ENCODE peak calls at places on chromosomes 1 and 21, in nine cellular contexts. One of them, this sample, is unnamed.

GRCh38 chr1:10337436-10337835 is 61.4 kb upstream of the PGD start:
- DNase-seq in uterus: no peak
- DNase-seq in CD4-positive, alpha-beta T cell: no peak
- DNase-seq in fibroblast of mammary gland: no peak
- DNase-seq in esophagus muscularis mucosa: no peak
- DNase-seq in ovary: no peak
- DNase-seq in progenitor cell of endocrine pancreas: no peak
- DNase-seq in endothelial cell: no peak
- DNase-seq in WTC11: no peak
- DNase-seq in this sample: no peak

GRCh38 chr1:5730272-5731109 is 261.7 kb downstream of the NPHP4 start:
- DNase-seq in uterus: no peak
- DNase-seq in CD4-positive, alpha-beta T cell: no peak
- DNase-seq in fibroblast of mammary gland: no peak
- DNase-seq in esophagus muscularis mucosa: no peak
- DNase-seq in ovary: no peak
- DNase-seq in progenitor cell of endocrine pancreas: no peak
- DNase-seq in endothelial cell: no peak
- DNase-seq in WTC11: peak; percentile 2
- DNase-seq in this sample: no peak

GRCh38 chr1:224266105-224266935 is 63.7 kb downstream of the NVL start:
- DNase-seq in uterus: no peak
- DNase-seq in CD4-positive, alpha-beta T cell: no peak
- DNase-seq in fibroblast of mammary gland: no peak
- DNase-seq in esophagus muscularis mucosa: peak; percentile 74
- DNase-seq in ovary: no peak
- DNase-seq in progenitor cell of endocrine pancreas: no peak
- DNase-seq in endothelial cell: no peak
- DNase-seq in WTC11: no peak
- DNase-seq in this sample: no peak

GRCh38 chr1:150256549-150257341 is 829 bp upstream of the CA14 start:
- DNase-seq in uterus: no peak
- DNase-seq in CD4-positive, alpha-beta T cell: no peak
- DNase-seq in fibroblast of mammary gland: no peak
- DNase-seq in esophagus muscularis mucosa: no peak
- DNase-seq in ovary: no peak
- DNase-seq in progenitor cell of endocrine pancreas: no peak
- DNase-seq in endothelial cell: peak; percentile 33
- DNase-seq in WTC11: peak; percentile 53
- DNase-seq in this sample: no peak

GRCh38 chr1:11059166-11059989 is 440 bp downstream of the SRM start:
- DNase-seq in uterus: no peak
- DNase-seq in CD4-positive, alpha-beta T cell: no peak
- DNase-seq in fibroblast of mammary gland: no peak
- DNase-seq in esophagus muscularis mucosa: no peak
- DNase-seq in ovary: no peak
- DNase-seq in progenitor cell of endocrine pancreas: peak; percentile 39
- DNase-seq in endothelial cell: no peak
- DNase-seq in WTC11: no peak
- DNase-seq in this sample: no peak

GRCh38 chr1:202323731-202324130 is 18.0 kb downstream of the UBE2T start:
- DNase-seq in uterus: no peak
- DNase-seq in CD4-positive, alpha-beta T cell: no peak
- DNase-seq in fibroblast of mammary gland: no peak
- DNase-seq in esophagus muscularis mucosa: no peak
- DNase-seq in ovary: no peak
- DNase-seq in progenitor cell of endocrine pancreas: no peak
- DNase-seq in endothelial cell: no peak
- DNase-seq in WTC11: no peak
- DNase-seq in this sample: no peak

GRCh38 chr1:201896951-201897391 is 8.3 kb downstream of the SHISA4 start:
- DNase-seq in uterus: peak; percentile 83
- DNase-seq in CD4-positive, alpha-beta T cell: no peak
- DNase-seq in fibroblast of mammary gland: peak; percentile 69
- DNase-seq in esophagus muscularis mucosa: no peak
- DNase-seq in ovary: no peak
- DNase-seq in progenitor cell of endocrine pancreas: no peak
- DNase-seq in endothelial cell: no peak
- DNase-seq in WTC11: no peak
- DNase-seq in this sample: no peak

GRCh38 chr21:35882791-35883240 is 177.5 kb downstream of the SETD4 start:
- DNase-seq in uterus: no peak
- DNase-seq in CD4-positive, alpha-beta T cell: no peak
- DNase-seq in fibroblast of mammary gland: peak; percentile 65
- DNase-seq in esophagus muscularis mucosa: no peak
- DNase-seq in ovary: no peak
- DNase-seq in progenitor cell of endocrine pancreas: no peak
- DNase-seq in endothelial cell: no peak
- DNase-seq in WTC11: no peak
- DNase-seq in this sample: peak; percentile 3

GRCh38 chr1:170145691-170146676 is at the start of gene NTMT2:
- DNase-seq in uterus: no peak
- DNase-seq in CD4-positive, alpha-beta T cell: no peak
- DNase-seq in fibroblast of mammary gland: no peak
- DNase-seq in esophagus muscularis mucosa: no peak
- DNase-seq in ovary: no peak
- DNase-seq in progenitor cell of endocrine pancreas: no peak
- DNase-seq in endothelial cell: no peak
- DNase-seq in WTC11: peak; percentile 63
- DNase-seq in this sample: no peak

DNA sequence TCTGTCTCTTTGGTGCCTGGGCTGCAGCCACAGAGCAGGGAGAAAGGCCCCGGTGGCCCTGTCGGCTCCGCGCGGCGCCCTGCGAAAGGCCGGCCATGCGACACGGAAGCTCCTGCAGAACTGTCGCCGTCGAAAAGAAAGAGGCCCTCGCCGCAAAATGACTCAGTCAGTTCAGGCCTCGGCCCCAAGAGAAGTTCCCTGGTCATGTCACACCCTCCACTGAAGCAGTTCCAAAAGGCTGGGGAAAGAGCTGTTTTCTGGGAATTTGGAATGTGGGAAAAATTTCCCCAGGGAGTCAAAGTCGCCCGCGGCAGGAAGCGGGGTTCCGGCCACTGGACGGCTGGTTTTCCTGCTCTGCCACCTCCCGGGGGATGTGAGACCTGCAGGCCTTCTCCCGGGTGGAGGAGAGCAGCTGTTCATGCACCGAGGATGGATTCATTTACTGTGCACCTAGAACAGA is 115.8 kb upstream of the ZNF678 start:
- DNase-seq in uterus: no peak
- DNase-seq in CD4-positive, alpha-beta T cell: no peak
- DNase-seq in fibroblast of mammary gland: no peak
- DNase-seq in esophagus muscularis mucosa: no peak
- DNase-seq in ovary: peak; percentile 34
- DNase-seq in progenitor cell of endocrine pancreas: peak; percentile 36
- DNase-seq in endothelial cell: peak; percentile 66
- DNase-seq in WTC11: peak; percentile 70
- DNase-seq in this sample: peak; percentile 5
- TF ChIP-seq CTCF in uterus: peak; percentile 36
- TF ChIP-seq CTCF in CD4-positive, alpha-beta T cell: no peak
- TF ChIP-seq CTCF in fibroblast of mammary gland: peak; percentile 29
- TF ChIP-seq CTCF in esophagus muscularis mucosa: peak; percentile 44
- TF ChIP-seq CTCF in ovary: peak; percentile 16
- TF ChIP-seq CTCF in progenitor cell of endocrine pancreas: peak; percentile 55
- TF ChIP-seq CTCF in endothelial cell: peak; percentile 30
- TF ChIP-seq CTCF in WTC11: peak; percentile 40
- TF ChIP-seq CTCF in this sample: peak; percentile 70

DNA sequence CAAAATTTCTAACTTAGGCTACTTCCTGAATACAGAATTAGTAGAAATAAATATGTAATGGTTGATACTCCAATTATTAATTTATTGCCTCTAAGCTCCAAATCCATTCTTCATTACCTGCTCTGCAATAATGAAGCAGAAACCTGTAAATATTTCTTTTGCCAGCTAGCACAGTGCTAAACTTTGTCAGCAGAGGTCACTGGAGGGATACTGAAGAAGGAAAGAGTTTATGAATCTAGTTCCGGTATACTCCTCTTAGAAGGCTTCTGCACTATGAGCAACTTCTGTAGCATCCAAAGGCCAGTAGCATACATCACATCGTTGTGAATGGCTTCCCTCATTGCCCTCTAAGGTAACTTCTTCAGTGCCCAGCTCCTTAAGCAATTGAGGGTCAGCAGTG is 81.0 kb upstream of the LHX8 start:
- DNase-seq in uterus: no peak
- DNase-seq in CD4-positive, alpha-beta T cell: no peak
- DNase-seq in fibroblast of mammary gland: no peak
- DNase-seq in esophagus muscularis mucosa: no peak
- DNase-seq in ovary: no peak
- DNase-seq in progenitor cell of endocrine pancreas: no peak
- DNase-seq in endothelial cell: no peak
- DNase-seq in WTC11: no peak
- DNase-seq in this sample: no peak
- TF ChIP-seq CTCF in uterus: no peak
- TF ChIP-seq CTCF in CD4-positive, alpha-beta T cell: no peak
- TF ChIP-seq CTCF in fibroblast of mammary gland: no peak
- TF ChIP-seq CTCF in esophagus muscularis mucosa: no peak
- TF ChIP-seq CTCF in ovary: no peak
- TF ChIP-seq CTCF in progenitor cell of endocrine pancreas: peak; percentile 29
- TF ChIP-seq CTCF in endothelial cell: no peak
- TF ChIP-seq CTCF in WTC11: peak; percentile 15
- TF ChIP-seq CTCF in this sample: no peak

GRCh38 chr1:240962086-240962485 is 350.1 kb upstream of the GREM2 start:
- DNase-seq in uterus: no peak
- DNase-seq in CD4-positive, alpha-beta T cell: no peak
- DNase-seq in fibroblast of mammary gland: no peak
- DNase-seq in esophagus muscularis mucosa: no peak
- DNase-seq in ovary: no peak
- DNase-seq in progenitor cell of endocrine pancreas: no peak
- DNase-seq in endothelial cell: no peak
- DNase-seq in WTC11: no peak
- DNase-seq in this sample: no peak

GRCh38 chr1:240965581-240966091 is 353.7 kb upstream of the GREM2 start:
- DNase-seq in uterus: no peak
- DNase-seq in CD4-positive, alpha-beta T cell: no peak
- DNase-seq in fibroblast of mammary gland: no peak
- DNase-seq in esophagus muscularis mucosa: no peak
- DNase-seq in ovary: no peak
- DNase-seq in progenitor cell of endocrine pancreas: no peak
- DNase-seq in endothelial cell: no peak
- DNase-seq in WTC11: no peak
- DNase-seq in this sample: no peak

GRCh38 chr1:240970253-240970652 is 358.3 kb upstream of the GREM2 start:
- DNase-seq in uterus: no peak
- DNase-seq in CD4-positive, alpha-beta T cell: no peak
- DNase-seq in fibroblast of mammary gland: no peak
- DNase-seq in esophagus muscularis mucosa: no peak
- DNase-seq in ovary: no peak
- DNase-seq in progenitor cell of endocrine pancreas: no peak
- DNase-seq in endothelial cell: no peak
- DNase-seq in WTC11: no peak
- DNase-seq in this sample: no peak

GRCh38 chr1:240968864-240969263 is 356.9 kb upstream of the GREM2 start:
- DNase-seq in uterus: no peak
- DNase-seq in CD4-positive, alpha-beta T cell: no peak
- DNase-seq in fibroblast of mammary gland: no peak
- DNase-seq in esophagus muscularis mucosa: no peak
- DNase-seq in ovary: no peak
- DNase-seq in progenitor cell of endocrine pancreas: no peak
- DNase-seq in endothelial cell: no peak
- DNase-seq in WTC11: no peak
- DNase-seq in this sample: no peak

GRCh38 chr1:240967070-240967724 is 355.2 kb upstream of the GREM2 start:
- DNase-seq in uterus: no peak
- DNase-seq in CD4-positive, alpha-beta T cell: no peak
- DNase-seq in fibroblast of mammary gland: peak; percentile 30
- DNase-seq in esophagus muscularis mucosa: no peak
- DNase-seq in ovary: no peak
- DNase-seq in progenitor cell of endocrine pancreas: no peak
- DNase-seq in endothelial cell: no peak
- DNase-seq in WTC11: no peak
- DNase-seq in this sample: no peak
- TF ChIP-seq CTCF in uterus: no peak
- TF ChIP-seq CTCF in CD4-positive, alpha-beta T cell: no peak
- TF ChIP-seq CTCF in fibroblast of mammary gland: peak; percentile 33
- TF ChIP-seq CTCF in esophagus muscularis mucosa: no peak
- TF ChIP-seq CTCF in ovary: no peak
- TF ChIP-seq CTCF in progenitor cell of endocrine pancreas: peak; percentile 57
- TF ChIP-seq CTCF in endothelial cell: peak; percentile 38
- TF ChIP-seq CTCF in WTC11: peak; percentile 16
- TF ChIP-seq CTCF in this sample: peak; percentile 45

GRCh38 chr1:221743416-221744208 is 1.7 kb upstream of the DUSP10 start:
- DNase-seq in uterus: no peak
- DNase-seq in CD4-positive, alpha-beta T cell: no peak
- DNase-seq in fibroblast of mammary gland: no peak
- DNase-seq in esophagus muscularis mucosa: no peak
- DNase-seq in ovary: no peak
- DNase-seq in progenitor cell of endocrine pancreas: no peak
- DNase-seq in endothelial cell: no peak
- DNase-seq in WTC11: no peak
- DNase-seq in this sample: no peak

GRCh38 chr1:221740941-221741363 is 937 bp downstream of the DUSP10 start:
- DNase-seq in uterus: no peak
- DNase-seq in CD4-positive, alpha-beta T cell: no peak
- DNase-seq in fibroblast of mammary gland: peak; percentile 19
- DNase-seq in esophagus muscularis mucosa: peak; percentile 81
- DNase-seq in ovary: peak; percentile 39
- DNase-seq in progenitor cell of endocrine pancreas: no peak
- DNase-seq in endothelial cell: no peak
- DNase-seq in WTC11: no peak
- DNase-seq in this sample: no peak

GRCh38 chr1:221741971-221742554 is at the start of gene DUSP10:
- DNase-seq in uterus: peak; percentile 99
- DNase-seq in CD4-positive, alpha-beta T cell: peak; percentile 97
- DNase-seq in fibroblast of mammary gland: peak; percentile 99
- DNase-seq in esophagus muscularis mucosa: peak; percentile 100
- DNase-seq in ovary: peak; percentile 98
- DNase-seq in progenitor cell of endocrine pancreas: peak; percentile 95
- DNase-seq in endothelial cell: peak; percentile 94
- DNase-seq in WTC11: peak; percentile 99
- DNase-seq in this sample: peak; percentile 99

GRCh38 chr1:221741364-221741970 is 422 bp downstream of the DUSP10 start:
- DNase-seq in uterus: peak; percentile 39
- DNase-seq in CD4-positive, alpha-beta T cell: no peak
- DNase-seq in fibroblast of mammary gland: no peak
- DNase-seq in esophagus muscularis mucosa: no peak
- DNase-seq in ovary: peak; percentile 48
- DNase-seq in progenitor cell of endocrine pancreas: no peak
- DNase-seq in endothelial cell: peak; percentile 17
- DNase-seq in WTC11: peak; percentile 17
- DNase-seq in this sample: no peak

DNA sequence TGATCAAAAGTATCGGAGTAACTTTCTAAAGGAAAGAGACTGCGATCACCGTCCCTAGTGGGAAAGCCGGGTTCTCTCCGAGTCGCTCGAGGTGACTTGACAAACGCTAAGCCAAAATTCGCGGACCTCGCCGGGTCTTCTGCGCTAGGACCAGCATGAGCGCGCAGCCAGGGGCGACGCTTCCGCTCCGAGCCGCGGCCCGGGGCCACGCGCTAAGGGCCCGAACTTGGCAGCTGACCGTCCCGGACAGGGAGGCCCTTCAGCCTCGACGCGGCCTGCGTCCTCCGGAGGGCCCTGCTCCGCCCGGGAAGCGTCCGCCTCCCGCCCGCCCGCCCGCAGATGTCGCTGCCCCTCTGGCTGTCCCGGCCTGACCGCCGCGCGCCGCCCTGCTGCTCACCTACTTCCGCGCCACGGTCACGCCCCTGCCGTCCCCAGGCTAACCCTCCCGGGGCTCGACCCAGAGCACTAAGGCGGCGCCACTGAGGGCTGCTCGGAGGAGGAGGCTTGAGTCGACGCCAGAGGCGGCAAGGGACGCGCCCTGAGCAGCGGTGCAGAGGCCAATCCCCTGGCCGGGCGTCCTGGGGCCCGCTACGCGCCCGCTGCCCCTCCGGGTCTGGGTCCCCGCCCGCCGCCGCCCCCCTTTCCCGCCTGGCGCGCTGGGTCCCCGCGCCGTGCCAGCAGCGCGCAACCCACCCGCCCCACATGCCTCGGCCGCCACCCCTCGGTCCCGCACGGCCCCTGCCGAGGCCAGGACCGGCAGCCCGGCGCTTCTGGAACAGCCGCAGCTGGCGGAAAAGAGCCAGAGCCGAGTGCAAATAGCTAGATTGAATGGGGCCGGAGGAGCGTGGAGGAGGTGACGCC is 896 bp upstream of the DUSP10 start:
- DNase-seq in uterus: peak; percentile 73
- DNase-seq in CD4-positive, alpha-beta T cell: peak; percentile 74
- DNase-seq in fibroblast of mammary gland: peak; percentile 77
- DNase-seq in esophagus muscularis mucosa: peak; percentile 94
- DNase-seq in ovary: peak; percentile 77
- DNase-seq in progenitor cell of endocrine pancreas: peak; percentile 68
- DNase-seq in endothelial cell: peak; percentile 76
- DNase-seq in WTC11: peak; percentile 78
- DNase-seq in this sample: no peak
- TF ChIP-seq CTCF in uterus: no peak
- TF ChIP-seq CTCF in CD4-positive, alpha-beta T cell: no peak
- TF ChIP-seq CTCF in fibroblast of mammary gland: no peak
- TF ChIP-seq CTCF in esophagus muscularis mucosa: no peak
- TF ChIP-seq CTCF in ovary: no peak
- TF ChIP-seq CTCF in progenitor cell of endocrine pancreas: peak; percentile 22
- TF ChIP-seq CTCF in endothelial cell: peak; percentile 14
- TF ChIP-seq CTCF in WTC11: no peak
- TF ChIP-seq CTCF in this sample: no peak